ENCODE peak calls at places on chromosomes 5 and 9, in six cellular contexts. H, F, A, G, X and N are unnamed samples. For H3K9me3, the result is how much of the 10 kb centered on the place peaks cover.

GRCh38 chr5:130720355-130720754 is 444.7 kb downstream of the HINT1 start:
- DNase-seq in A (no peak), F (no peak), G (no peak), X (peak), H (no peak), N (no peak)

GRCh38 chr9:74025402-74025894 is 471.7 kb upstream of the RORB start:
- DNase-seq in H (no peak), G (no peak), F (no peak), A (no peak), X (peak), N (no peak)

GRCh38 chr5:151557951-151558350 is 33.2 kb downstream of the FAT2 start:
- DNase-seq in F (no peak), A (no peak), G (no peak), H (no peak), X (no peak), N (no peak)

GRCh38 chr5:134917070-134917831 is 12.3 kb downstream of the PCBD2 start:
- DNase-seq in F (no peak), G (no peak), X (no peak), A (no peak), H (no peak), N (no peak)

GRCh38 chr5:81755320-81755719 is 4.4 kb upstream of the SSBP2 start:
- DNase-seq in F (no peak), H (peak), X (peak), G (no peak), A (peak), N (no peak)

GRCh38 chr9:95021166-95021886 is 294.8 kb downstream of the AOPEP start:
- DNase-seq in A (no peak), G (no peak), X (no peak), H (no peak), F (no peak), N (no peak)

GRCh38 chr5:67089200-67089725 is 107.3 kb downstream of the CD180 start:
- DNase-seq in X (peak), F (no peak), G (no peak), A (no peak), H (no peak), N (no peak)

GRCh38 chr9:121559183-121559582 is 59.5 kb upstream of the GGTA1 start:
- DNase-seq in A (no peak), X (peak), G (no peak), H (no peak), F (no peak), N (no peak)

GRCh38 chr5:16726538-16726946 is 109.7 kb upstream of the RETREG1 start:
- DNase-seq in A (no peak), G (no peak), H (no peak), X (no peak), F (no peak), N (no peak)

GRCh38 chr5:36605241-36605640 is 1.2 kb upstream of the SLC1A3 start:
- DNase-seq in F (no peak), X (no peak), H (no peak), A (no peak), G (no peak), N (no peak)

GRCh38 chr5:36607114-36607561 is 732 bp downstream of the SLC1A3 start:
- DNase-seq in F (no peak), X (peak), H (no peak), G (peak), A (no peak), N (no peak)

GRCh38 chr5:36606437-36607113 is at the start of gene SLC1A3:
- DNase-seq in A (peak), G (peak), H (peak), X (peak), F (no peak), N (no peak)

GRCh38 chr5:36607838-36608783 is 1.7 kb downstream of the SLC1A3 start:
- DNase-seq in A (no peak), G (no peak), H (no peak), F (no peak), X (peak), N (no peak)

GRCh38 chr5:36606052-36606436 is 362 bp upstream of the SLC1A3 start:
- DNase-seq in F (no peak), G (no peak), A (no peak), X (no peak), H (no peak), N (no peak)
- H3K4me3 ChIP-seq in F (peak), G (peak), A (peak), X (no peak), H (peak), N (peak)

DNA sequence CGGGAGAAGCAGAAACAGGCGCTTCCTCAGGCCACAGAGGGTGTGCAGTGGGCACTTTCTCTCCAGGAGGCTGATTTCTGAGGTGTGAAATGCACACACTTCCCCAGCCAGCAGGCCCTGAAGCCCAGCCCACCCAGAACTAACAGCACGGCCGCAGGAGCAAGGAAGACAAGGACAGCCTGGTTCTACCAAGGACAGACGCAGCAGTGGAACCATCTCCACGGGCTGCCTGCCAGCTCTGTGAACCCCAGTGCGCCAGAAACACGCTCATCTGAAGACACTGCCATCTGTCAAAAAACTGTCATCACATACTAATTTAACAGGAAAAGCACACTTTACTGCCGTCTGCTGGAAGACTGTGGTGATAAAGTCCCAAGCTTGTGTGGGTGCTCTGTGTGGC is 40.7 kb downstream of the MAPK9 start:
- DNase-seq in X (no peak), H (no peak), G (no peak), F (no peak), A (no peak), N (no peak)
- H3K9me3 ChIP-seq in X (half or more), H (half or more), G (under half), F (under half), A (half or more), N (half or more)

GRCh38 chr5:139272471-139273321 is 20.8 kb upstream of the MATR3 start:
- DNase-seq in X (peak), G (no peak), H (no peak), A (no peak), F (peak), N (no peak)

GRCh38 chr5:139275536-139276297 is 17.8 kb upstream of the MATR3 start:
- DNase-seq in G (no peak), F (no peak), H (no peak), A (no peak), X (no peak), N (no peak)

GRCh38 chr5:139273322-139273571 is 20.3 kb upstream of the MATR3 start:
- DNase-seq in H (no peak), G (no peak), F (no peak), A (no peak), X (no peak), N (no peak)

GRCh38 chr5:139271201-139272027 is 22.1 kb upstream of the MATR3 start:
- DNase-seq in H (no peak), A (no peak), X (peak), F (no peak), G (no peak), N (no peak)

DNA sequence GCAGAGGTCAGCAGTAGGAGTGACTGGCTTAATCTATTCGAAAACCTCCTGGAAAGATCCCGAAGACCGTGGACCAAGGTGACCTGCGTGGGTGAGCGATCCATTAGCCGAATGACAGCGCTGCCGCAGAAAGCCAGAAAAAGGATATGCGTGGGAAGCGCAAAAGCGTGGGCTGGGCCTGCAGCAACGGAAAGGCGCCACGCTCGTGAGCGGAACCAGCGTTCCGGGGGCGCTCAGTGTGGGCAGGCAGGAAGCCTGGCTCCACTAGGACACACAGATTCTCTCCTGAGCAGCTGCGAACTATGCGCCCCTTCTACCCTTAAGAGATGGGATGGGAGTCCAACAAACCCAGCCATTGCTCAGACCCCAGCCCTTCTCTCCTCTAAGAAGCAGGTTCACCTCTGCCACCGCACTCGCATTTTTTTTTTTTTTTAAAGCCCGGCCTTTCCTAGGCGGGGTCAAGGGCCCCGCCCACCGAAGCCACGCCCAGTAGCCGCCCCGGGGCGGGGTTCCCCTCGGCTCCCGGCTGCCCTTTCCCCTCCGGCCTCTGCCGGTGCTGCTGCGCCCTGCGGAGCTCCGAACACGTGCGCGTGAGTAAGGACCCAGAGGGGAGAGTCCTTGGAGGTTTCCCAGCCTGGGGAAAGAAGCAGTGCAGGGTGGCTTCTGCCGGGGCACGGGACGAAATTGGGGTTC is 19.8 kb upstream of the MATR3 start:
- DNase-seq in X (peak), H (peak), G (peak), A (peak), F (peak), N (peak)
- H3K27ac ChIP-seq in X (peak), H (peak), G (peak), A (peak), F (peak), N (peak)

GRCh38 chr5:142322403-142322746 is 2.4 kb downstream of the SPRY4 start:
- DNase-seq in A (no peak), H (no peak), F (no peak), X (no peak), G (no peak), N (no peak)

GRCh38 chr5:142319560-142320426 is 5.0 kb downstream of the SPRY4 start:
- DNase-seq in G (no peak), A (no peak), F (no peak), H (no peak), X (peak), N (no peak)

GRCh38 chr5:142319105-142319504 is 5.7 kb downstream of the SPRY4 start:
- DNase-seq in G (no peak), A (no peak), X (peak), F (no peak), H (no peak), N (no peak)

GRCh38 chr5:142320427-142320732 is 4.4 kb downstream of the SPRY4 start:
- DNase-seq in H (no peak), F (no peak), A (no peak), X (peak), G (no peak), N (no peak)

GRCh38 chr5:142320851-142321560 is 3.8 kb downstream of the SPRY4 start:
- DNase-seq in G (no peak), X (peak), H (no peak), A (no peak), F (no peak), N (no peak)
- H3K4me3 ChIP-seq in G (no peak), X (peak), H (peak), A (peak), F (no peak), N (peak)

GRCh38 chr5:45847877-45848276 is 151.7 kb upstream of the HCN1 start:
- DNase-seq in G (no peak), A (no peak), H (no peak), X (no peak), F (no peak), N (no peak)
- H3K9me3 ChIP-seq in G (under half), A (under half), H (under half), X (under half), F (under half), N (under half)